ENCODE peak calls at places on chromosomes 4 and X, in six cellular contexts. One of them, this sample, is unnamed.

GRCh38 chrX:153469811-153470410 is 465 bp downstream of the HAUS7 start:
- DNase-seq in EH: peak
- DNase-seq in stimulated activated CD4-positive, alpha-beta T cell treated with anti-CD3 and anti-CD28 coated beads, TNF-alpha, amount 100 ng/mL, for 4 hours: no peak
- DNase-seq in fibroblast of mammary gland: peak
- DNase-seq in astrocyte of the cerebellum: no peak
- DNase-seq in trophoblast cell: no peak
- DNase-seq in this sample: peak

GRCh38 chr4:159175165-159175988 is 72.5 kb downstream of the RAPGEF2 start:
- DNase-seq in EH: peak
- DNase-seq in stimulated activated CD4-positive, alpha-beta T cell treated with anti-CD3 and anti-CD28 coated beads, TNF-alpha, amount 100 ng/mL, for 4 hours: peak
- DNase-seq in fibroblast of mammary gland: peak
- DNase-seq in astrocyte of the cerebellum: peak
- DNase-seq in trophoblast cell: peak
- DNase-seq in this sample: peak

GRCh38 chrX:70613295-70613694 is 168.7 kb downstream of the DLG3 start:
- DNase-seq in EH: peak
- DNase-seq in stimulated activated CD4-positive, alpha-beta T cell treated with anti-CD3 and anti-CD28 coated beads, TNF-alpha, amount 100 ng/mL, for 4 hours: no peak
- DNase-seq in fibroblast of mammary gland: peak
- DNase-seq in astrocyte of the cerebellum: no peak
- DNase-seq in trophoblast cell: peak
- DNase-seq in this sample: peak

GRCh38 chr4:81040175-81040659 is 9.7 kb downstream of the BMP3 start:
- DNase-seq in EH: peak
- DNase-seq in stimulated activated CD4-positive, alpha-beta T cell treated with anti-CD3 and anti-CD28 coated beads, TNF-alpha, amount 100 ng/mL, for 4 hours: no peak
- DNase-seq in fibroblast of mammary gland: peak
- DNase-seq in astrocyte of the cerebellum: peak
- DNase-seq in trophoblast cell: no peak
- DNase-seq in this sample: peak

GRCh38 chrX:129612396-129612795 is 42.4 kb downstream of the APLN start:
- DNase-seq in EH: no peak
- DNase-seq in stimulated activated CD4-positive, alpha-beta T cell treated with anti-CD3 and anti-CD28 coated beads, TNF-alpha, amount 100 ng/mL, for 4 hours: no peak
- DNase-seq in fibroblast of mammary gland: no peak
- DNase-seq in astrocyte of the cerebellum: no peak
- DNase-seq in trophoblast cell: peak
- DNase-seq in this sample: peak

GRCh38 chr4:73518340-73518739 is 36.8 kb downstream of the AFM start:
- DNase-seq in EH: no peak
- DNase-seq in stimulated activated CD4-positive, alpha-beta T cell treated with anti-CD3 and anti-CD28 coated beads, TNF-alpha, amount 100 ng/mL, for 4 hours: no peak
- DNase-seq in fibroblast of mammary gland: no peak
- DNase-seq in astrocyte of the cerebellum: no peak
- DNase-seq in trophoblast cell: no peak
- DNase-seq in this sample: no peak

GRCh38 chr4:48851651-48852050 is 20.8 kb downstream of the OCIAD1 start:
- DNase-seq in EH: no peak
- DNase-seq in stimulated activated CD4-positive, alpha-beta T cell treated with anti-CD3 and anti-CD28 coated beads, TNF-alpha, amount 100 ng/mL, for 4 hours: no peak
- DNase-seq in fibroblast of mammary gland: no peak
- DNase-seq in astrocyte of the cerebellum: no peak
- DNase-seq in trophoblast cell: no peak
- DNase-seq in this sample: no peak

GRCh38 chr4:55768291-55768690 is 51.3 kb upstream of the EXOC1L start:
- DNase-seq in EH: peak
- DNase-seq in stimulated activated CD4-positive, alpha-beta T cell treated with anti-CD3 and anti-CD28 coated beads, TNF-alpha, amount 100 ng/mL, for 4 hours: no peak
- DNase-seq in fibroblast of mammary gland: peak
- DNase-seq in astrocyte of the cerebellum: peak
- DNase-seq in trophoblast cell: peak
- DNase-seq in this sample: peak

GRCh38 chr4:150849016-150849415 is 166.1 kb downstream of the LRBA start:
- DNase-seq in EH: no peak
- DNase-seq in stimulated activated CD4-positive, alpha-beta T cell treated with anti-CD3 and anti-CD28 coated beads, TNF-alpha, amount 100 ng/mL, for 4 hours: no peak
- DNase-seq in fibroblast of mammary gland: no peak
- DNase-seq in astrocyte of the cerebellum: no peak
- DNase-seq in trophoblast cell: no peak
- DNase-seq in this sample: no peak

GRCh38 chr4:38310446-38311043 is 350.3 kb downstream of the PTTG2 start:
- DNase-seq in EH: no peak
- DNase-seq in stimulated activated CD4-positive, alpha-beta T cell treated with anti-CD3 and anti-CD28 coated beads, TNF-alpha, amount 100 ng/mL, for 4 hours: peak
- DNase-seq in fibroblast of mammary gland: no peak
- DNase-seq in astrocyte of the cerebellum: peak
- DNase-seq in trophoblast cell: no peak
- DNase-seq in this sample: peak

GRCh38 chr4:93157984-93158383 is 670.6 kb upstream of the ATOH1 start:
- DNase-seq in EH: no peak
- DNase-seq in stimulated activated CD4-positive, alpha-beta T cell treated with anti-CD3 and anti-CD28 coated beads, TNF-alpha, amount 100 ng/mL, for 4 hours: no peak
- DNase-seq in fibroblast of mammary gland: no peak
- DNase-seq in astrocyte of the cerebellum: no peak
- DNase-seq in trophoblast cell: no peak
- DNase-seq in this sample: no peak

GRCh38 chrX:154541896-154542722 is 4.5 kb downstream of the G6PD start:
- DNase-seq in EH: peak
- DNase-seq in stimulated activated CD4-positive, alpha-beta T cell treated with anti-CD3 and anti-CD28 coated beads, TNF-alpha, amount 100 ng/mL, for 4 hours: peak
- DNase-seq in fibroblast of mammary gland: peak
- DNase-seq in astrocyte of the cerebellum: peak
- DNase-seq in trophoblast cell: no peak
- DNase-seq in this sample: peak

GRCh38 chr4:120769227-120769626 is 153.3 kb downstream of the PRDM5 start:
- DNase-seq in EH: peak
- DNase-seq in stimulated activated CD4-positive, alpha-beta T cell treated with anti-CD3 and anti-CD28 coated beads, TNF-alpha, amount 100 ng/mL, for 4 hours: no peak
- DNase-seq in fibroblast of mammary gland: peak
- DNase-seq in astrocyte of the cerebellum: peak
- DNase-seq in trophoblast cell: no peak
- DNase-seq in this sample: peak

GRCh38 chrX:25029288-25029687 is 13.5 kb upstream of the ARX start:
- DNase-seq in EH: no peak
- DNase-seq in stimulated activated CD4-positive, alpha-beta T cell treated with anti-CD3 and anti-CD28 coated beads, TNF-alpha, amount 100 ng/mL, for 4 hours: no peak
- DNase-seq in fibroblast of mammary gland: no peak
- DNase-seq in astrocyte of the cerebellum: no peak
- DNase-seq in trophoblast cell: no peak
- DNase-seq in this sample: no peak

GRCh38 chr4:177974461-177974860 is 532.2 kb upstream of the AGA start:
- DNase-seq in EH: no peak
- DNase-seq in stimulated activated CD4-positive, alpha-beta T cell treated with anti-CD3 and anti-CD28 coated beads, TNF-alpha, amount 100 ng/mL, for 4 hours: no peak
- DNase-seq in fibroblast of mammary gland: no peak
- DNase-seq in astrocyte of the cerebellum: no peak
- DNase-seq in trophoblast cell: no peak
- DNase-seq in this sample: no peak

GRCh38 chr4:143667461-143667860 is 33.0 kb downstream of the FREM3 start:
- DNase-seq in EH: peak
- DNase-seq in stimulated activated CD4-positive, alpha-beta T cell treated with anti-CD3 and anti-CD28 coated beads, TNF-alpha, amount 100 ng/mL, for 4 hours: no peak
- DNase-seq in fibroblast of mammary gland: peak
- DNase-seq in astrocyte of the cerebellum: peak
- DNase-seq in trophoblast cell: no peak
- DNase-seq in this sample: no peak

GRCh38 chrX:3743821-3744439 is 30.5 kb upstream of the PRKX start:
- DNase-seq in EH: no peak
- DNase-seq in stimulated activated CD4-positive, alpha-beta T cell treated with anti-CD3 and anti-CD28 coated beads, TNF-alpha, amount 100 ng/mL, for 4 hours: peak
- DNase-seq in fibroblast of mammary gland: no peak
- DNase-seq in astrocyte of the cerebellum: no peak
- DNase-seq in trophoblast cell: no peak
- DNase-seq in this sample: no peak

GRCh38 chr4:125085-125820 is 952 bp downstream of the ZNF718 start:
- DNase-seq in EH: peak
- DNase-seq in stimulated activated CD4-positive, alpha-beta T cell treated with anti-CD3 and anti-CD28 coated beads, TNF-alpha, amount 100 ng/mL, for 4 hours: no peak
- DNase-seq in fibroblast of mammary gland: peak
- DNase-seq in astrocyte of the cerebellum: no peak
- DNase-seq in trophoblast cell: peak
- DNase-seq in this sample: peak